ENCODE peak calls at places on chromosomes 3 and 15, in four cellular contexts. U is IMR-90, F is K562, T is HepG2. D is an unnamed sample.

GRCh38 chr3:73697020-73697419 is 72.3 kb upstream of the PDZRN3 start:
- DNase-seq in T (no peak), F (no peak), U (no peak), D (no peak)

GRCh38 chr3:52099006-52099405 is 42.6 kb upstream of the DUSP7 start:
- DNase-seq in U (no peak), F (no peak), T (peak), D (no peak)

GRCh38 chr3:156602424-156602823 is 47.5 kb upstream of the SSR3 start:
- DNase-seq in T (no peak), F (no peak), U (no peak), D (no peak)

GRCh38 chr15:76339302-76340197 is 3.0 kb downstream of the ISL2 start:
- DNase-seq in T (no peak), U (no peak), F (no peak), D (no peak)

GRCh38 chr3:12143949-12144504 is 14.7 kb downstream of the TIMP4 start:
- DNase-seq in T (no peak), U (peak), F (no peak), D (no peak)

GRCh38 chr3:44077267-44077666 is 164.4 kb upstream of the TOPAZ1 start:
- DNase-seq in U (no peak), F (no peak), T (no peak), D (no peak)

GRCh38 chr3:29822051-29822450 is 541.2 kb downstream of the RBMS3 start:
- DNase-seq in F (no peak), U (peak), T (no peak), D (no peak)

GRCh38 chr3:144058713-144059112 is 87.1 kb downstream of the DIPK2A start:
- DNase-seq in T (no peak), U (no peak), F (no peak), D (no peak)

GRCh38 chr3:101038880-101039279 is 45.7 kb upstream of the ABI3BP start:
- DNase-seq in F (no peak), T (no peak), U (no peak), D (no peak)

GRCh38 chr3:43866529-43867353 is 176.0 kb downstream of the ABHD5 start:
- DNase-seq in T (no peak), F (no peak), U (peak), D (peak)

GRCh38 chr3:183807329-183807728 is 18.0 kb downstream of the MAP6D1 start:
- DNase-seq in T (no peak), F (no peak), U (no peak), D (no peak)

GRCh38 chr3:2544718-2545117 is 446.1 kb downstream of the CNTN4 start:
- DNase-seq in F (no peak), U (no peak), T (no peak), D (no peak)

GRCh38 chr15:22944651-22945050 is 35.5 kb downstream of the CYFIP1 start:
- DNase-seq in U (no peak), T (no peak), F (no peak), D (no peak)

GRCh38 chr3:40574661-40575060 is 49.9 kb downstream of the ZNF621 start:
- DNase-seq in U (no peak), F (peak), T (no peak), D (no peak)

GRCh38 chr3:149233323-149233722 is 11.7 kb upstream of the CP start:
- DNase-seq in F (peak), T (no peak), U (no peak), D (no peak)

GRCh38 chr15:80998252-80998651 is 2.5 kb upstream of the TLNRD1 start:
- DNase-seq in F (peak), U (no peak), T (no peak), D (no peak)

GRCh38 chr3:79846148-79846933 is 78.5 kb upstream of the ROBO1 start:
- DNase-seq in U (no peak), F (peak), T (peak), D (peak)

GRCh38 chr3:42680806-42681205 is 4.5 kb upstream of the KLHL40 start:
- DNase-seq in F (no peak), T (no peak), U (peak), D (no peak)

GRCh38 chr3:45583021-45583851 is 11.3 kb upstream of the LIMD1 start:
- DNase-seq in U (no peak), F (no peak), T (peak), D (no peak)

GRCh38 chr3:10960264-10960663 is 32.3 kb upstream of the SLC6A1 start:
- DNase-seq in F (no peak), U (no peak), T (no peak), D (no peak)

GRCh38 chr3:10955694-10956453 is 36.7 kb upstream of the SLC6A1 start:
- DNase-seq in F (no peak), U (no peak), T (no peak), D (no peak)

GRCh38 chr3:10956531-10956930 is 36.0 kb upstream of the SLC6A1 start:
- DNase-seq in T (no peak), U (no peak), F (no peak), D (no peak)

GRCh38 chr3:10956991-10957390 is 35.6 kb upstream of the SLC6A1 start:
- DNase-seq in T (no peak), U (no peak), F (no peak), D (no peak)

DNA sequence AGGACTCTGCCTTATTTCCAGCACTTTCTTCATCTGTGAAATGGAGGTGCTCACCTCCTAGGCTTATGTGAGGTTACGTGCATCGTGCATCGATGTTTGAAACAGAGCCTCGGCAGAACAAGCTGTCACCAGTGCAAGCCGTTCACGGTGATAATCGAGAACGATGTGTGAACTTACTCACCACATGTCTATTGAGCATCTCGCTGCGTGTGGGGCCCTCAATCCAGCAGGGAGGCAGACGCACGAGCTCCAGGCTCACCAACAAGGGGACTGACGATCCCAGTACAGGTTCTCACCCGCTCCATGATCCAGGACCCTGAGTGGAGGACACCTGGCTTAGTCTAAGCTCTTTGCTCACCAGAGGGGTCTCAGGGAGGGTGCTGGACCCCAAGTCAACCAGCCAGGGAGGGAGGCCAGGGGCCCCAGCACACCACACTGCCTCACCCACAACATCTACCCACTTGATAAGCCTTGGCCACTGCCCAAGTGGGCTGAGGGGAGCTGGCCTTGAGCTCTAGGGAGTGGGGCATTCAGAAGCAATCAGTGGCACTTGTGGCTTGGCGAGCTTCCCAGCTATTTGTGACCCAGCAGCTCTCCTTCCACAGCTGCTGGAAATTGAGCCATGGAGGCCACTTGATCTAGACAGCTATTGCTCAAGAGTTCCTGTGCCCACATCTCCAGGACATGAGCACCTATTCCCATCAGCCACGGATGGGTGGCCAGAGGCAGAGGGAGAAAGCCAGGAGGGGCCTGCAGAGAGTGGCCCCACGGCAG is 34.4 kb upstream of the SLC6A1 start:
- DNase-seq in F (no peak), T (no peak), U (no peak), D (no peak)
- TF ChIP-seq MAZ in F (no peak), T (no peak), U (no peak), D (no peak)

DNA sequence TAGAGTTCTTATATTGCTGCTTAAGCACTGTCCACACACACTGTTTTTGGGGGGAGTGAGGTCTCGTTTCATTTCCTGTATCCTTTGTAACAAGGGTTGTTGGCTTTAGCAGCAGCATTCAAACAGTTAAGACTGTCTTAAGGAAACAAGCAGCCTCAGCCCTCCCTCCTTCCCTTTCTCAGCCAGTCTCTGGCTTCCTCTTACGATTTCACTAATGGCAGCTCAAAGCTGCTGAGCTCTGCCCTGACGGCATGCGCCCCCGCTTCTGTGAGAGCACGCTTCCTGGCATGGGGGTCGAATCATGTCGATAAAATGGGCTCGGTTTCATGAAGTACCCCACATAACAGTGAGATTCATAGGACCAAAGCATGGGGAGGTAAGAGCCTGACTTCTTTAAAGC is 105.0 kb downstream of the KLHL25 start:
- DNase-seq in F (no peak), U (peak), T (no peak), D (no peak)
- TF ChIP-seq MAZ in F (no peak), U (no peak), T (no peak), D (no peak)

GRCh38 chr3:15979900-15980299 is 182.1 kb upstream of the ANKRD28 start:
- DNase-seq in U (no peak), F (no peak), T (no peak), D (no peak)

GRCh38 chr3:15983693-15984092 is 185.9 kb upstream of the ANKRD28 start:
- DNase-seq in T (no peak), U (no peak), F (no peak), D (no peak)

GRCh38 chr3:15982243-15982642 is 184.5 kb upstream of the ANKRD28 start:
- DNase-seq in T (no peak), F (no peak), U (no peak), D (no peak)

GRCh38 chr3:15983232-15983631 is 185.5 kb upstream of the ANKRD28 start:
- DNase-seq in T (no peak), F (no peak), U (peak), D (no peak)

GRCh38 chr3:15982667-15983145 is 184.9 kb upstream of the ANKRD28 start:
- DNase-seq in U (peak), T (no peak), F (no peak), D (no peak)
- TF ChIP-seq MAZ in U (peak), T (no peak), F (no peak), D (no peak)

GRCh38 chr15:69576948-69577351 is 124.3 kb downstream of the RPLP1 start:
- DNase-seq in F (no peak), T (no peak), U (no peak), D (no peak)
- TF ChIP-seq MAZ in F (no peak), T (no peak), U (no peak), D (no peak)

DNA sequence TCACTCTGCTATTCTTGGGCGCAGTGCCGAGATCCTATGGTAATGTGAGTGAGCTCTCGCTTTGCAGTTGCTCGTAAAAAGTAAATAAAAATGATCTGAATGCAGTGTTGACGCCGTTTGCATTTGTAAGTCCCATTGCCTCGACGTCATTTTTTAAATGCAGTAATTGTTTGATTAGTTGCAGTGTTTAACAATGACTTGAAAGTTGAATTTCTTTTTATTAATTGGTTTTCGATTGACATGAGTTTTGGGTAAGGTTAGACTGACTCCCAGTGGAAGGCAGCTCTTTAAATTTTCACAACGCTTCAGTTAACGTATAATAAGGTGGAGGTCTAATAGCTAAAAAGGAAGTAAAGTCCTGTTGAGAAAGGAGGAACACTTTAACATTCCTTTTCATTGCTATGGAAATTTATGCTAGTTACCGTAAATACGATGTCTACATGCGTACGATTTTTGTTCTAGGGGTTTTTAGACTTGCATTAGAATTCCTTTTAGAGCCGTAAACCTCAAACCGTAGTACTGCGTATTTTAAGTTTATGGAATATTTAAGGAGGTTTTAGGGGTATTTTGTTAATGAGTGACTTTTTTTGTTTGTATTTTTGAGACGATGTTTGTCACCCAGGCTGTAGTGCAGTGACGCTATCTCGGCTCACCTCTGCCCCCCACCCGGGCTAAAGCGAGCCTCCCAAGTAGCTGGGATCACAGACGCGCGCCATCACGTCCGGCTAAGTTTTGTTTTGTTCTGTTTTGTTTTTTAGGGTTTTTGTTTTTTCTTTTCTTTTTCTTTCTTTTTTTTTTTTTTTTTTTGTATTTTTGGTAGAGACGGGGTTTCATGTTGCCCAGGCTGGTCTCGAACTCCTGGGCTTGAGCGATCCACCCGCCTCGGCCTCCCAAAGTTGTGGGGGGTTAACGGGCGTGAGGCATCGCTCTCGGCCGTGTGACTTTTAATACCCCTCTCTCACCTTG is 1.4 kb downstream of the MORF4L1 start:
- DNase-seq in F (peak), T (no peak), U (peak), D (no peak)
- TF ChIP-seq MAZ in F (peak), T (no peak), U (no peak), D (no peak)

GRCh38 chr15:36810656-36811449 is 231.4 kb downstream of the CDIN1 start:
- DNase-seq in F (peak), U (no peak), T (no peak), D (no peak)
- TF ChIP-seq MAZ in F (no peak), U (no peak), T (no peak), D (no peak)

D was measured in A549.